ENCODE peak calls at places on chromosomes 6 and 20, in nine cellular contexts. L is fibroblast of pulmonary artery, R is endothelial cell of umbilical vein, O is upper lobe of right lung, K is choroid plexus epithelial cell, F is GM23338, N is ovary, D is right atrium auricular region, J is MM.1S. U is an unnamed sample.

GRCh38 chr6:32529697-32530429 is at the start of gene HLA-DRB5:
- DNase-seq in J (no peak), N (no peak), D (no peak), L (peak), F (peak), O (peak), R (no peak), K (peak), U (no peak)

GRCh38 chr6:11111769-11112437 is 378 bp upstream of the ERVFRD-1 start:
- DNase-seq in D (no peak), K (peak), J (no peak), O (no peak), L (peak), F (no peak), N (no peak), R (peak), U (no peak)

GRCh38 chr6:72650081-72650745 is 28.3 kb downstream of the KCNQ5 start:
- DNase-seq in F (no peak), D (no peak), K (peak), L (no peak), J (no peak), O (no peak), N (no peak), R (peak), U (no peak)

GRCh38 chr6:20875369-20875963 is 341.2 kb downstream of the CDKAL1 start:
- DNase-seq in K (peak), L (peak), J (no peak), F (no peak), N (peak), D (no peak), R (peak), O (no peak), U (no peak)

GRCh38 chr6:73652637-73653570 is 888 bp downstream of the SLC17A5 start:
- DNase-seq in N (peak), R (peak), F (peak), O (peak), L (peak), D (peak), J (peak), K (peak), U (no peak)

GRCh38 chr6:151021878-151022277 is 156.4 kb downstream of the MTHFD1L start:
- DNase-seq in J (no peak), R (peak), N (no peak), F (no peak), D (no peak), L (no peak), O (no peak), K (peak), U (no peak)

GRCh38 chr6:53679446-53679933 is 13.9 kb upstream of the KLHL31 start:
- DNase-seq in N (no peak), O (no peak), L (peak), F (peak), J (peak), K (peak), R (peak), D (no peak), U (no peak)

GRCh38 chr6:16694789-16695188 is 66.5 kb downstream of the ATXN1 start:
- DNase-seq in F (no peak), R (no peak), O (no peak), L (no peak), D (no peak), N (no peak), J (no peak), K (no peak), U (no peak)

GRCh38 chr20:50931048-50931305 is 260 bp downstream of the ADNP start:
- DNase-seq in J (peak), F (no peak), L (no peak), N (no peak), K (no peak), R (no peak), O (no peak), D (no peak), U (no peak)

GRCh38 chr6:169884158-169884557 is 132.7 kb downstream of the ERMARD start:
- DNase-seq in O (no peak), K (no peak), R (no peak), J (no peak), D (peak), F (no peak), N (peak), L (no peak), U (no peak)

GRCh38 chr6:45560421-45560820 is 182.7 kb upstream of the SUPT3H start:
- DNase-seq in D (no peak), N (no peak), R (no peak), O (no peak), K (no peak), F (no peak), J (no peak), L (no peak), U (no peak)

GRCh38 chr6:57248311-57248895 is 26.3 kb upstream of the RAB23 start:
- DNase-seq in N (no peak), F (peak), R (no peak), J (no peak), K (no peak), O (no peak), L (no peak), D (no peak), U (no peak)

GRCh38 chr6:133553652-133554051 is 312.5 kb downstream of the EYA4 start:
- DNase-seq in O (no peak), J (peak), L (peak), F (peak), K (peak), N (peak), R (peak), D (no peak), U (no peak)

GRCh38 chr6:162181741-162182401 is 545.7 kb downstream of the PRKN start:
- DNase-seq in N (no peak), O (no peak), J (no peak), D (no peak), K (peak), F (no peak), R (peak), L (peak), U (no peak)

GRCh38 chr6:2158596-2159271 is 86.7 kb downstream of the GMDS start:
- DNase-seq in R (no peak), O (no peak), K (peak), N (no peak), F (peak), D (no peak), L (peak), J (no peak), U (no peak)

GRCh38 chr6:31058128-31058894 is 48.0 kb downstream of the MUC22 start:
- DNase-seq in O (no peak), F (peak), J (no peak), K (peak), L (peak), R (peak), N (no peak), D (no peak), U (peak)

DNA sequence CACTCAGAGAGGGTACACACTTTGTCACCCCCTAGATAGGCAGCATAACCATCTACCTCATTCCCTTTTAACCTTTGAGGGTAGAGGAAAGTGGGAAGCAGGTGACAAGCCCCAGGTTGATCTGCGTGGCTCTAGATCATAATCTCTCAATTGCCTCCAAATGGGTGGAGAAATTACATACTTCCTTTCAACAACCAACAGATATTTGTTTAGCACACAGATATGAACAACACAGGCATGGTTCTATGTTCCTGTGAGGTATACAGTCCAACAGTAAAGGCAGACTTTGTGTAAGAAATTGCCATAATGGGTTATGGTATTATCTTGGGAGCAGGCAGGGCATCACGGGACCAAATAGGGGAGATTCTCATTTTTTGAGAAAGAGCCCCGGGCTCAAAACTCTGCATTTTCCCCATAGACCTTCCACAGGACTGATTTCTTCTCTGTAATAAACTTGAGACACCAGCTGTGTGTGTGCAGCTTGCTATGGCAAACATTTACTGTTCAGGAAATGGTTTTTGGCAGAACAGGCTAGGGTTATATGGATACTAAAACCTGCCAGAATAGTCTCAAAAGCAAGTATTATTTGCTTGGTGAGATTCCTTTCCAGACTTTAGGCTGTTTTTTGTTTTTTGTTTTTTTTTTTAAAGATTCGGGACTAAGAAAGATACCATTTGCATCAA is 126.2 kb downstream of the CD164 start:
- DNase-seq in N (no peak), D (no peak), J (no peak), R (no peak), F (no peak), L (no peak), O (no peak), K (peak), U (no peak)
- H3K4me3 ChIP-seq in N (no peak), D (no peak), J (no peak), R (no peak), F (no peak), L (no peak), O (no peak), K (no peak), U (no peak)

DNA sequence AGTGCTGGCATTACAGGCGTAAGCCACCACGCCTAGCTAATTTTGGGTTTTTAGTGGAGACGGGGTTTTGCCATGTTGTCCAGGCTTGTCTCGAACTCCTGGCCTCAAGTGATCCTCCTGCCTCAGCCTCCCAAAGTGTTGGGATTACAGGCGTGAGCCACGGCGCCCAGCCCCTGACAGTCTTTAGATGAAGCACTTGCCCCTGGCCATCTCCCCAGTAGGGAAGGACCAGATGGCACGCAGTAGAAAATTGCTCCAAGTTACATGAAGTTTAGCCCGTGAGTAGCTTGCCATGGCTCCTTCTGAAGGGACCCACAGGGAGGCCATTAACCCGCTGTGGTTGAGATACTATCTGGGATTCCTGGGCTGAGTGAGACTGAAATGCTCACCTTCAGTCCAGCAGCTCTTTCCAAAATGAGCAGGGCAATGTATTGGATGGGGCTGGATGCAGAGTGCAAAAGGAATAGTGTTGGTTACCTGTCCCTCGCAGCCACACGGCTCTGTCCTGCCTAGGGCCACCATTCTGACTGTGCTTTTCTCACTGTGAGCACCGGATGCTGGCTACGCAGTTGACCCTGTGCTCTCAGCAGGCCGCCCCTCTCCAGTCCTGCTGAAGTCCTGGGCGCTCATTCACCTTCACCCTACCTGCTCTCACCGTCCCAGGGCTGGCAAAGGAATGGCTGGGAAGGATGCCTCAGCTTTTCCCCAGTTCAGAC is 66.9 kb downstream of the EFCAB8 start:
- DNase-seq in R (no peak), O (no peak), K (no peak), D (peak), F (no peak), J (no peak), N (no peak), L (no peak), U (no peak)
- H3K4me3 ChIP-seq in R (no peak), O (no peak), K (no peak), D (no peak), F (no peak), J (no peak), N (no peak), L (no peak), U (no peak)

GRCh38 chr20:62651285-62652021 is 9.2 kb downstream of the SLCO4A1 start:
- DNase-seq in O (peak), D (no peak), K (peak), J (peak), F (peak), L (peak), N (peak), R (no peak), U (no peak)
- H3K4me3 ChIP-seq in O (peak), D (peak), K (no peak), J (peak), F (no peak), L (no peak), N (no peak), R (no peak), U (no peak)

GRCh38 chr6:127483399-127484055 is 24.3 kb upstream of the KIAA0408 start:
- DNase-seq in R (no peak), D (no peak), K (no peak), O (no peak), J (peak), N (no peak), F (peak), L (no peak), U (no peak)
- H3K4me3 ChIP-seq in R (no peak), D (no peak), K (peak), O (peak), J (peak), N (no peak), F (peak), L (no peak), U (no peak)

GRCh38 chr6:26330835-26331808 is 33.9 kb upstream of the BTN3A2 start:
- DNase-seq in D (no peak), K (peak), L (no peak), J (no peak), F (peak), O (no peak), N (no peak), R (peak), U (no peak)
- H3K4me3 ChIP-seq in D (no peak), K (peak), L (peak), J (no peak), F (peak), O (no peak), N (no peak), R (peak), U (peak)

GRCh38 chr20:25052255-25053206 is 5.4 kb downstream of the ACSS1 start:
- DNase-seq in F (no peak), K (no peak), L (peak), N (peak), O (peak), R (no peak), J (no peak), D (no peak), U (no peak)
- H3K4me3 ChIP-seq in F (no peak), K (no peak), L (no peak), N (no peak), O (no peak), R (no peak), J (no peak), D (peak), U (no peak)

DNA sequence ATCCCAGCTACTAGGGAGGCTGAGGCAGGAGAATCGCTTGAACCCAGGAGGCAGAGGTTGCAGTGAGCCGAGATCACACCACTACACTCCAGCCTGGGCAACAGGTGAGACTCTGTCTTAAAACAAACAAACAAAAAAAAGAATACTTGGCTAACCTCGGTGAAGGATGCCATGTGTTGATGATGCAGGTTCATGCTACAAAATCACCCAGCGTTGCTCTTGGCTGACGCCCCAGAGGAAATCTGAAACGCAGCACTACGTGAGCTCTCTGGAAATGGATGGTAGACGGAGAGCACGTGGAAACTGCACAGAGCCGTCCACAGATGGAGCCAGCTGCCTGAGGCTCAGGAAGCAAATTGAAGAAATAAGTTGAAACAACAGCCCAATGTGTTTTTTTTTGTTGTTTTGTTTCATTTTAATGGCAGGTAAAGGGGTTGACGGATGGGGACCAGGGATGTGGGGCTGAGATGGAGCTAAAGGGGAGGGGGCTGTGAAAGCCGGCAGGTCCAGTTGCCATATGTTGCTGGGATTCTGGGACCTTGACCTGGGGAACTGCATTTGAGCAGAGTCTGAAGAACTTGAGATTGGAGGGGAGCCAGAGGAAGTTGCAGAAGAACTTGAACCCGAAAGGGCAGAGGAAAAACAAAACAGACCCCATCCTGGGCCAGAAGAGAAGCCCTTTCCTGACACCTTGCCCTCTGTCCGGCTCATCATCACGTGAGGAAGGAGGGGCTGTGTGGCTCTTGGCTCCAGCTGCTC is 12.8 kb upstream of the MANBAL start:
- DNase-seq in J (peak), D (no peak), F (no peak), L (peak), N (peak), K (peak), O (no peak), R (peak), U (peak)
- H3K4me3 ChIP-seq in J (no peak), D (no peak), F (no peak), L (no peak), N (no peak), K (no peak), O (no peak), R (no peak), U (no peak)

DNA sequence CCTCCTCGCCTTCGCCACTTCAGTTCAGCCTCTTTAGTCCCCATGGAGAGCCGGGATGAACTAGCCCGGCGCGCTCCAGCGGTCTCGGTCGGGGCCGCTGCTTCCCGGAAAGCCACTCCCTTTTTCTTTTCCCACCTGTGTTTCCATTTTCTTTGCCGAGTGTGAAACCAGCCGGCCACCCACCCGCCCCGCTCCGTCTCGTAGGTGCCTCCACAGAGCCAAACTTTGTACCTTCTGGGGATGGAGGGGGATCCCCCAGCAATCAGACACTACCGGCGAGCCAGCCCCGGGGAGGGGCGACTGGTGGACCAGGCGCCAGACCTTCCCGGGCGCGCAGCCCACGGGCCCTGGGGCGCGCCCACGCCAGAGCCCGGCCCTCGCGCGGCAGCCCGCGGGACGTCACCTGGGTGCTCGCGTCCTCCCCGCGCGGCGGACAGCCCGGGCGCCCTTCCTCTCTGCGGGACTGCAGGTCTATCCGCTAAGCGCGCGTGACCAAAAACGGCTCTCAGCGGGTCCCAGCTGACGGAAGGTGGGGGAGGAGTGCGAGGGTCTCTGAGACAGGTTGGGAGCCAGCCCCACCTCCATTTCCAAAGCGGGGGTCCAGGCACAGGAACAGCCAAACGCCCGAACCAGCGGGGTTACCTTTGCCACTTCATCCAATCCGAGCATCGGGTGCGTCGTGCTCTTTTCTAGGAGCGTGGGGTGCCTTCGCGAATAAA is at the start of gene MCHR2:
- DNase-seq in N (no peak), L (no peak), K (no peak), R (no peak), F (peak), J (no peak), D (no peak), O (peak), U (no peak)
- H3K4me3 ChIP-seq in N (no peak), L (no peak), K (no peak), R (no peak), F (peak), J (no peak), D (peak), O (peak), U (peak)